ENCODE peak calls at places on chromosome 18, in ten cellular contexts. C is Calu3; P is thoracic aorta; Y is iris pigment epithelial cell; I is activated CD4-positive, alpha-beta T cell treated with anti-CD3 and anti-CD28 coated beads, Interleukin-2, amount 50 U/mL, for 4 hours; X is AML-193; J is HCT116; W is skeletal muscle cell; B is GM23248; A is right atrium auricular region. Z is an unnamed sample.
A peak's percentile ranks its signal among the peaks of the same experiment; 100 is the strongest.

GRCh38 chr18:7567487-7568425 is 640 bp downstream of the PTPRM start:
- DNase-seq in C (peak; percentile 59), P (no peak), Y (peak; percentile 79), I (no peak), X (no peak), J (no peak), W (no peak), B (peak; percentile 89), A (peak; percentile 71), Z (peak; percentile 22)

GRCh38 chr18:13612111-13612997 is 114.0 kb downstream of the FAM210A start:
- DNase-seq in C (no peak), P (no peak), Y (no peak), I (peak; percentile 67), X (no peak), J (no peak), W (no peak), B (peak; percentile 21), A (peak; percentile 64), Z (no peak)

GRCh38 chr18:8615397-8616025 is 6.3 kb downstream of the RAB12 start:
- DNase-seq in C (no peak), P (no peak), Y (peak; percentile 91), I (no peak), X (peak; percentile 38), J (no peak), W (peak; percentile 86), B (peak; percentile 94), A (no peak), Z (peak; percentile 85)

GRCh38 chr18:48918660-48919415 is 31.9 kb downstream of the SMAD7 start:
- DNase-seq in C (no peak), P (no peak), Y (no peak), I (no peak), X (no peak), J (no peak), W (no peak), B (no peak), A (no peak), Z (no peak)

GRCh38 chr18:24018299-24018910 is 3.9 kb downstream of the TTC39C start:
- DNase-seq in C (no peak), P (no peak), Y (no peak), I (no peak), X (no peak), J (no peak), W (no peak), B (no peak), A (no peak), Z (no peak)

GRCh38 chr18:2846638-2847340 is at the start of gene EMILIN2:
- DNase-seq in C (peak; percentile 22), P (peak; percentile 41), Y (peak; percentile 26), I (peak; percentile 43), X (no peak), J (no peak), W (no peak), B (peak; percentile 76), A (peak; percentile 91), Z (no peak)

GRCh38 chr18:47263828-47264314 is 12.4 kb upstream of the SKOR2 start:
- DNase-seq in C (no peak), P (no peak), Y (no peak), I (no peak), X (no peak), J (no peak), W (no peak), B (no peak), A (no peak), Z (no peak)

GRCh38 chr18:60445341-60445740 is 72.8 kb upstream of the MC4R start:
- DNase-seq in C (no peak), P (no peak), Y (peak; percentile 31), I (no peak), X (no peak), J (no peak), W (no peak), B (peak; percentile 43), A (no peak), Z (no peak)

GRCh38 chr18:61448316-61448715 is 115.1 kb downstream of the CDH20 start:
- DNase-seq in C (no peak), P (no peak), Y (no peak), I (no peak), X (no peak), J (no peak), W (no peak), B (no peak), A (no peak), Z (no peak)

GRCh38 chr18:6328624-6329016 is 86.1 kb downstream of the L3MBTL4 start:
- DNase-seq in C (no peak), P (no peak), Y (no peak), I (no peak), X (no peak), J (no peak), W (no peak), B (no peak), A (no peak), Z (no peak)

Z was measured in NCI-H226.